ENCODE peak calls at places on chromosomes 12 and 14, in nine cellular contexts. One of them, this sample, is unnamed.

GRCh38 chr14:28321475-28322244 is 444.9 kb upstream of the FOXG1 start:
- DNase-seq in HepG2: no peak
- DNase-seq in A549: peak; percentile 2
- DNase-seq in stomach: no peak
- DNase-seq in testis: no peak
- DNase-seq in tibial nerve: no peak
- DNase-seq in body of pancreas: no peak
- DNase-seq in thyroid gland: no peak
- DNase-seq in IMR-90: no peak
- DNase-seq in this sample: no peak

GRCh38 chr12:119659289-119659897 is 8.5 kb upstream of the PRKAB1 start:
- DNase-seq in HepG2: peak; percentile 46
- DNase-seq in A549: peak; percentile 52
- DNase-seq in stomach: no peak
- DNase-seq in testis: peak; percentile 38
- DNase-seq in tibial nerve: peak; percentile 56
- DNase-seq in body of pancreas: peak; percentile 58
- DNase-seq in thyroid gland: no peak
- DNase-seq in IMR-90: peak; percentile 24
- DNase-seq in this sample: peak; percentile 14

GRCh38 chr14:103123128-103123633 is at the start of gene TNFAIP2:
- DNase-seq in HepG2: no peak
- DNase-seq in A549: no peak
- DNase-seq in stomach: no peak
- DNase-seq in testis: no peak
- DNase-seq in tibial nerve: no peak
- DNase-seq in body of pancreas: peak; percentile 33
- DNase-seq in thyroid gland: peak; percentile 27
- DNase-seq in IMR-90: no peak
- DNase-seq in this sample: peak; percentile 94

GRCh38 chr12:24177889-24178288 is 228.4 kb upstream of the SOX5 start:
- DNase-seq in HepG2: no peak
- DNase-seq in A549: no peak
- DNase-seq in stomach: no peak
- DNase-seq in testis: no peak
- DNase-seq in tibial nerve: no peak
- DNase-seq in body of pancreas: no peak
- DNase-seq in thyroid gland: peak; percentile 13
- DNase-seq in IMR-90: no peak
- DNase-seq in this sample: no peak

GRCh38 chr14:92753250-92753649 is 4.8 kb upstream of the LGMN start:
- DNase-seq in HepG2: no peak
- DNase-seq in A549: no peak
- DNase-seq in stomach: no peak
- DNase-seq in testis: no peak
- DNase-seq in tibial nerve: no peak
- DNase-seq in body of pancreas: no peak
- DNase-seq in thyroid gland: no peak
- DNase-seq in IMR-90: no peak
- DNase-seq in this sample: no peak

GRCh38 chr12:80778005-80778541 is 61.4 kb downstream of the MYF5 start:
- DNase-seq in HepG2: peak; percentile 96
- DNase-seq in A549: no peak
- DNase-seq in stomach: peak; percentile 33
- DNase-seq in testis: peak; percentile 60
- DNase-seq in tibial nerve: peak; percentile 42
- DNase-seq in body of pancreas: peak; percentile 67
- DNase-seq in thyroid gland: peak; percentile 85
- DNase-seq in IMR-90: peak; percentile 94
- DNase-seq in this sample: peak; percentile 71

GRCh38 chr12:55972906-55973597 is 826 bp upstream of the RAB5B start:
- DNase-seq in HepG2: no peak
- DNase-seq in A549: no peak
- DNase-seq in stomach: no peak
- DNase-seq in testis: no peak
- DNase-seq in tibial nerve: peak; percentile 31
- DNase-seq in body of pancreas: no peak
- DNase-seq in thyroid gland: peak; percentile 7
- DNase-seq in IMR-90: peak; percentile 53
- DNase-seq in this sample: no peak

GRCh38 chr12:752673-753400 is 458 bp downstream of the WNK1 start:
- DNase-seq in HepG2: no peak
- DNase-seq in A549: no peak
- DNase-seq in stomach: peak; percentile 68
- DNase-seq in testis: peak; percentile 45
- DNase-seq in tibial nerve: peak; percentile 17
- DNase-seq in body of pancreas: peak; percentile 71
- DNase-seq in thyroid gland: peak; percentile 68
- DNase-seq in IMR-90: peak; percentile 21
- DNase-seq in this sample: peak; percentile 88

GRCh38 chr14:103123634-103124500 is 606 bp downstream of the TNFAIP2 start:
- DNase-seq in HepG2: no peak
- DNase-seq in A549: no peak
- DNase-seq in stomach: peak; percentile 56
- DNase-seq in testis: peak; percentile 62
- DNase-seq in tibial nerve: peak; percentile 62
- DNase-seq in body of pancreas: peak; percentile 54
- DNase-seq in thyroid gland: peak; percentile 44
- DNase-seq in IMR-90: no peak
- DNase-seq in this sample: peak; percentile 93

GRCh38 chr14:53491256-53491905 is 338.3 kb upstream of the DDHD1 start:
- DNase-seq in HepG2: no peak
- DNase-seq in A549: no peak
- DNase-seq in stomach: no peak
- DNase-seq in testis: no peak
- DNase-seq in tibial nerve: no peak
- DNase-seq in body of pancreas: no peak
- DNase-seq in thyroid gland: no peak
- DNase-seq in IMR-90: peak; percentile 28
- DNase-seq in this sample: no peak

GRCh38 chr12:80868576-80868975 is 69.2 kb downstream of the LIN7A start:
- DNase-seq in HepG2: no peak
- DNase-seq in A549: no peak
- DNase-seq in stomach: no peak
- DNase-seq in testis: no peak
- DNase-seq in tibial nerve: no peak
- DNase-seq in body of pancreas: no peak
- DNase-seq in thyroid gland: no peak
- DNase-seq in IMR-90: no peak
- DNase-seq in this sample: no peak

GRCh38 chr12:20641127-20641526 is 54.0 kb upstream of the SLCO1C1 start:
- DNase-seq in HepG2: no peak
- DNase-seq in A549: no peak
- DNase-seq in stomach: no peak
- DNase-seq in testis: no peak
- DNase-seq in tibial nerve: no peak
- DNase-seq in body of pancreas: no peak
- DNase-seq in thyroid gland: no peak
- DNase-seq in IMR-90: no peak
- DNase-seq in this sample: no peak

GRCh38 chr12:20643822-20644221 is 51.3 kb upstream of the SLCO1C1 start:
- DNase-seq in HepG2: no peak
- DNase-seq in A549: no peak
- DNase-seq in stomach: no peak
- DNase-seq in testis: no peak
- DNase-seq in tibial nerve: no peak
- DNase-seq in body of pancreas: no peak
- DNase-seq in thyroid gland: no peak
- DNase-seq in IMR-90: no peak
- DNase-seq in this sample: no peak

GRCh38 chr12:20646239-20646827 is 48.8 kb upstream of the SLCO1C1 start:
- DNase-seq in HepG2: peak; percentile 58
- DNase-seq in A549: peak; percentile 36
- DNase-seq in stomach: no peak
- DNase-seq in testis: no peak
- DNase-seq in tibial nerve: peak; percentile 15
- DNase-seq in body of pancreas: no peak
- DNase-seq in thyroid gland: no peak
- DNase-seq in IMR-90: peak; percentile 60
- DNase-seq in this sample: no peak
- TF ChIP-seq CTCF in HepG2: peak; percentile 84
- TF ChIP-seq CTCF in A549: peak; percentile 83
- TF ChIP-seq CTCF in stomach: peak; percentile 15
- TF ChIP-seq CTCF in testis: peak; percentile 55
- TF ChIP-seq CTCF in tibial nerve: peak; percentile 47
- TF ChIP-seq CTCF in body of pancreas: peak; percentile 52
- TF ChIP-seq CTCF in thyroid gland: no peak
- TF ChIP-seq CTCF in IMR-90: peak; percentile 65
- TF ChIP-seq CTCF in this sample: no peak

DNA sequence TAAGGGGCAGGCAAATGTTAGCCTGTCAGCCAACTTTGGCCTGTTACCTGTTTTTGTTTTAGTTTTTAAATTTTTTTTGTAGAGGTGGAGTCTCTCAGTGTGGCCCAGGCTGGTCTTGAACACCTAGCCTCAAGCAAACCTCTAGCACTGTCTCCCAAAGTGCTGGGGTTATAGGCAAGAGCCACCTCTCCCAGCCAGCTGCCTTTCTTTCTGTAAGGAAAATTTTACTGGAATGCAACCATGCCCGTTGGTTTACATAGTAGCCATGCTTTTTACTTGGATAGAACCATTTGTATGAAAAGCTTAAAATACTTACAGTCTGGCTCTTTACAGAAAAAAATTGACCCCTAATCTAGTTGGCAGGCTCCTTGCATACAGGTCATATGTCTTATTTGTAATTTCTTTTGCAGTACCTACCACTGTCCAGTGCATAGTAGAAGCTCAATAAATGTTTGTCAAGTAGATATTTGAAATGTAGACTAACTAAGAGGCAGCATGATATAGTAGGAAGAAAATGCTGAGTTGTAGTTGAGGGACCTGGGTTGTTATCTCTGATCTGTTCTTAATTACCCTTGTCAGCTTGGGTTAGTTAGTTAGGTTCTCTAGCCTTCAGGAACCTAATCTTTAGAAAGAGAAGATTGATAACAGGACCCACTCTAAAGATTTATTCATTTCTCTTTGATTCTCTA is 4.7 kb downstream of the MDM2 start:
- DNase-seq in HepG2: no peak
- DNase-seq in A549: no peak
- DNase-seq in stomach: no peak
- DNase-seq in testis: no peak
- DNase-seq in tibial nerve: no peak
- DNase-seq in body of pancreas: no peak
- DNase-seq in thyroid gland: no peak
- DNase-seq in IMR-90: no peak
- DNase-seq in this sample: no peak
- H3K4me3 ChIP-seq in HepG2: peak overlapping the region; percentile 82
- H3K4me3 ChIP-seq in A549: peak overlapping the region; percentile 88
- H3K4me3 ChIP-seq in stomach: no peak overlapping the region
- H3K4me3 ChIP-seq in testis: no peak overlapping the region
- H3K4me3 ChIP-seq in tibial nerve: no peak overlapping the region
- H3K4me3 ChIP-seq in body of pancreas: no peak overlapping the region
- H3K4me3 ChIP-seq in thyroid gland: no peak overlapping the region
- H3K4me3 ChIP-seq in IMR-90: no peak overlapping the region
- H3K4me3 ChIP-seq in this sample: no peak overlapping the region

DNA sequence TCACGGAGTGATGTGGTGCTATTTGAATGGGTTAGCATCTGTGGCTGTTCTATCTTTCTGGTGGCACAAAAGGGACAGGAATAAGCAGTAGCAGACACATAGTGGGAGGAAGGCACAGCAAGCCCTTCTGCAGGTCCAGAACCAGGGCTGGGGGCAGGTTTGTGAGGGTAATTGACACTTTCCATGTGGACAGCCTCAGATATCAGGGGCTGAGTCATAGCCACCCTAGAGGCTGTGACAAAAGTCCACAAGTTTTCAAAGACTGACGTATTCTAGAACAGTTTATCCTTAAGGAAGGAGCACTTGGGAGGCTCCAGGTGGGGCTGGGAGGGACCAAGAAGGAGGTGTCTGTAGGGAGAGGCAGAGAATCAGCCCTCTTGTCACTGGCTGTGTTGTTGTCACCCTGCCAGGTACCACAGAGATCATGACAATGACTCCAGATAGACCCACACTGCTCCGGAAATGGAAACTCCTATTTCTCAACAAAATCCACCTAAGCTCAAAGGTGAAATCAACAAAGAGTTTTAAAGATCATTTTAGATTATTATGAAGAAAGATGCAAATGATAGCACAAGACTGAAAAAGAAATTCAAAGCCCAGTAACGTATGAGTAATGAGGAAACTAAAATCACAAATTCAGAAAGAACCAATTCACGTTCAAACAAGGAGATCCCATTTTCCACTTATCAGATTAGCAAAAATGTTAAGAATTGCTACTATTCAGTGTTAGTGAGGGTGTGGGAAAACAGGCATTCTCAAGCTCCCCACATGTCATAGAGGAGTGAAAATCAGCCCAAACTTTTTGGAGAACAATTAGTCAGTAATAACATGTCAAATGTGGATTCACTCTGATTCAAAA is 48.3 kb downstream of the NFKBIA start:
- DNase-seq in HepG2: peak; percentile 91
- DNase-seq in A549: no peak
- DNase-seq in stomach: no peak
- DNase-seq in testis: no peak
- DNase-seq in tibial nerve: no peak
- DNase-seq in body of pancreas: no peak
- DNase-seq in thyroid gland: peak; percentile 75
- DNase-seq in IMR-90: peak; percentile 58
- DNase-seq in this sample: no peak
- TF ChIP-seq POLR2A in HepG2: no peak
- TF ChIP-seq POLR2A in A549: no peak
- TF ChIP-seq POLR2A in stomach: no peak
- TF ChIP-seq POLR2A in testis: no peak
- TF ChIP-seq POLR2A in tibial nerve: no peak
- TF ChIP-seq POLR2A in body of pancreas: no peak
- TF ChIP-seq POLR2A in thyroid gland: peak; percentile 29
- TF ChIP-seq POLR2A in IMR-90: no peak
- TF ChIP-seq POLR2A in this sample: no peak

GRCh38 chr14:100278702-100279101 is 27.5 kb downstream of the SLC25A29 start:
- DNase-seq in HepG2: peak; percentile 40
- DNase-seq in A549: no peak
- DNase-seq in stomach: no peak
- DNase-seq in testis: no peak
- DNase-seq in tibial nerve: no peak
- DNase-seq in body of pancreas: no peak
- DNase-seq in thyroid gland: peak; percentile 80
- DNase-seq in IMR-90: peak; percentile 67
- DNase-seq in this sample: no peak

GRCh38 chr14:100271247-100271939 is 32.4 kb downstream of the YY1 start:
- DNase-seq in HepG2: peak; percentile 66
- DNase-seq in A549: no peak
- DNase-seq in stomach: peak; percentile 68
- DNase-seq in testis: no peak
- DNase-seq in tibial nerve: peak; percentile 30
- DNase-seq in body of pancreas: peak; percentile 82
- DNase-seq in thyroid gland: peak; percentile 71
- DNase-seq in IMR-90: no peak
- DNase-seq in this sample: no peak

GRCh38 chr14:100279133-100279532 is 27.1 kb downstream of the SLC25A29 start:
- DNase-seq in HepG2: peak; percentile 65
- DNase-seq in A549: no peak
- DNase-seq in stomach: no peak
- DNase-seq in testis: no peak
- DNase-seq in tibial nerve: no peak
- DNase-seq in body of pancreas: no peak
- DNase-seq in thyroid gland: no peak
- DNase-seq in IMR-90: no peak
- DNase-seq in this sample: no peak

GRCh38 chr14:100274250-100274649 is 32.0 kb downstream of the SLC25A29 start:
- DNase-seq in HepG2: no peak
- DNase-seq in A549: no peak
- DNase-seq in stomach: no peak
- DNase-seq in testis: no peak
- DNase-seq in tibial nerve: no peak
- DNase-seq in body of pancreas: no peak
- DNase-seq in thyroid gland: no peak
- DNase-seq in IMR-90: no peak
- DNase-seq in this sample: no peak

GRCh38 chr14:100275214-100275613 is 31.0 kb downstream of the SLC25A29 start:
- DNase-seq in HepG2: no peak
- DNase-seq in A549: no peak
- DNase-seq in stomach: no peak
- DNase-seq in testis: no peak
- DNase-seq in tibial nerve: no peak
- DNase-seq in body of pancreas: no peak
- DNase-seq in thyroid gland: no peak
- DNase-seq in IMR-90: no peak
- DNase-seq in this sample: no peak
- TF ChIP-seq CTCF in HepG2: no peak
- TF ChIP-seq CTCF in A549: no peak
- TF ChIP-seq CTCF in stomach: no peak
- TF ChIP-seq CTCF in testis: no peak
- TF ChIP-seq CTCF in tibial nerve: no peak
- TF ChIP-seq CTCF in body of pancreas: no peak
- TF ChIP-seq CTCF in thyroid gland: no peak
- TF ChIP-seq CTCF in IMR-90: no peak
- TF ChIP-seq CTCF in this sample: no peak